ENCODE peak calls at places on chromosomes 16 and 17, in ten cellular contexts. One of them, this sample, is unnamed.

GRCh38 chr17:81290230-81290629 is 4.9 kb downstream of the SLC38A10 start:
- DNase-seq in mucosa of descending colon: no peak
- DNase-seq in fibroblast of pulmonary artery: no peak
- DNase-seq in colonic mucosa: no peak
- DNase-seq in endodermal cell: no peak
- DNase-seq in small intestine: no peak
- DNase-seq in tibial nerve: no peak
- DNase-seq in CD4-positive, CD25-positive, alpha-beta regulatory T cell: no peak
- DNase-seq in SJSA1: no peak
- DNase-seq in fibroblast of lung: no peak
- DNase-seq in this sample: no peak

GRCh38 chr16:55225972-55226542 is 97.9 kb upstream of the IRX6 start:
- DNase-seq in endodermal cell: no peak
- DNase-seq in mucosa of descending colon: no peak
- DNase-seq in tibial nerve: no peak
- DNase-seq in small intestine: no peak
- DNase-seq in fibroblast of pulmonary artery: no peak
- DNase-seq in colonic mucosa: no peak
- DNase-seq in fibroblast of lung: peak
- DNase-seq in CD4-positive, CD25-positive, alpha-beta regulatory T cell: no peak
- DNase-seq in SJSA1: no peak
- DNase-seq in this sample: no peak

GRCh38 chr17:44122825-44123355 is 551 bp downstream of the HDAC5 start:
- DNase-seq in colonic mucosa: no peak
- DNase-seq in small intestine: no peak
- DNase-seq in fibroblast of lung: no peak
- DNase-seq in endodermal cell: peak
- DNase-seq in SJSA1: peak
- DNase-seq in fibroblast of pulmonary artery: no peak
- DNase-seq in mucosa of descending colon: peak
- DNase-seq in tibial nerve: no peak
- DNase-seq in CD4-positive, CD25-positive, alpha-beta regulatory T cell: no peak
- DNase-seq in this sample: no peak

GRCh38 chr16:85923153-85924021 is 24.4 kb downstream of the IRF8 start:
- DNase-seq in tibial nerve: peak
- DNase-seq in CD4-positive, CD25-positive, alpha-beta regulatory T cell: no peak
- DNase-seq in fibroblast of pulmonary artery: peak
- DNase-seq in endodermal cell: no peak
- DNase-seq in small intestine: no peak
- DNase-seq in colonic mucosa: no peak
- DNase-seq in fibroblast of lung: peak
- DNase-seq in mucosa of descending colon: peak
- DNase-seq in SJSA1: no peak
- DNase-seq in this sample: peak

GRCh38 chr16:70682239-70683145 is 3.4 kb downstream of the MTSS2 start:
- DNase-seq in SJSA1: no peak
- DNase-seq in fibroblast of pulmonary artery: no peak
- DNase-seq in tibial nerve: no peak
- DNase-seq in CD4-positive, CD25-positive, alpha-beta regulatory T cell: no peak
- DNase-seq in small intestine: no peak
- DNase-seq in mucosa of descending colon: peak
- DNase-seq in endodermal cell: peak
- DNase-seq in colonic mucosa: no peak
- DNase-seq in fibroblast of lung: no peak
- DNase-seq in this sample: no peak

GRCh38 chr16:55329791-55330190 is 5.8 kb downstream of the IRX6 start:
- DNase-seq in SJSA1: no peak
- DNase-seq in small intestine: no peak
- DNase-seq in mucosa of descending colon: no peak
- DNase-seq in fibroblast of pulmonary artery: no peak
- DNase-seq in tibial nerve: no peak
- DNase-seq in colonic mucosa: no peak
- DNase-seq in CD4-positive, CD25-positive, alpha-beta regulatory T cell: no peak
- DNase-seq in fibroblast of lung: no peak
- DNase-seq in endodermal cell: no peak
- DNase-seq in this sample: no peak

GRCh38 chr17:41649923-41650519 is 25.6 kb upstream of the KRT17 start:
- DNase-seq in colonic mucosa: no peak
- DNase-seq in CD4-positive, CD25-positive, alpha-beta regulatory T cell: no peak
- DNase-seq in mucosa of descending colon: no peak
- DNase-seq in fibroblast of lung: no peak
- DNase-seq in fibroblast of pulmonary artery: no peak
- DNase-seq in tibial nerve: no peak
- DNase-seq in endodermal cell: peak
- DNase-seq in small intestine: no peak
- DNase-seq in SJSA1: no peak
- DNase-seq in this sample: no peak

GRCh38 chr16:70437582-70438324 is 1.1 kb downstream of the ST3GAL2 start:
- DNase-seq in endodermal cell: peak
- DNase-seq in tibial nerve: no peak
- DNase-seq in colonic mucosa: no peak
- DNase-seq in fibroblast of pulmonary artery: peak
- DNase-seq in SJSA1: peak
- DNase-seq in small intestine: no peak
- DNase-seq in fibroblast of lung: peak
- DNase-seq in mucosa of descending colon: no peak
- DNase-seq in CD4-positive, CD25-positive, alpha-beta regulatory T cell: no peak
- DNase-seq in this sample: no peak

GRCh38 chr16:15643453-15644305 is 725 bp upstream of the MARF1 start:
- DNase-seq in fibroblast of pulmonary artery: peak
- DNase-seq in small intestine: peak
- DNase-seq in endodermal cell: peak
- DNase-seq in tibial nerve: peak
- DNase-seq in SJSA1: no peak
- DNase-seq in CD4-positive, CD25-positive, alpha-beta regulatory T cell: no peak
- DNase-seq in fibroblast of lung: peak
- DNase-seq in colonic mucosa: peak
- DNase-seq in mucosa of descending colon: no peak
- DNase-seq in this sample: peak

GRCh38 chr16:31333686-31334649 is 21.0 kb upstream of the ITGAX start:
- DNase-seq in fibroblast of pulmonary artery: peak
- DNase-seq in fibroblast of lung: no peak
- DNase-seq in mucosa of descending colon: no peak
- DNase-seq in SJSA1: peak
- DNase-seq in colonic mucosa: no peak
- DNase-seq in small intestine: peak
- DNase-seq in CD4-positive, CD25-positive, alpha-beta regulatory T cell: peak
- DNase-seq in tibial nerve: no peak
- DNase-seq in endodermal cell: peak
- DNase-seq in this sample: no peak

GRCh38 chr16:66581246-66581952 is 2.1 kb downstream of the CMTM2 start:
- DNase-seq in endodermal cell: no peak
- DNase-seq in tibial nerve: no peak
- DNase-seq in fibroblast of pulmonary artery: no peak
- DNase-seq in fibroblast of lung: peak
- DNase-seq in colonic mucosa: no peak
- DNase-seq in small intestine: peak
- DNase-seq in SJSA1: no peak
- DNase-seq in CD4-positive, CD25-positive, alpha-beta regulatory T cell: no peak
- DNase-seq in mucosa of descending colon: no peak
- DNase-seq in this sample: no peak

GRCh38 chr16:50505115-50505514 is 43.1 kb upstream of the NKD1 start:
- DNase-seq in endodermal cell: peak
- DNase-seq in fibroblast of lung: no peak
- DNase-seq in mucosa of descending colon: no peak
- DNase-seq in fibroblast of pulmonary artery: no peak
- DNase-seq in CD4-positive, CD25-positive, alpha-beta regulatory T cell: no peak
- DNase-seq in colonic mucosa: no peak
- DNase-seq in SJSA1: no peak
- DNase-seq in small intestine: no peak
- DNase-seq in tibial nerve: no peak
- DNase-seq in this sample: no peak

GRCh38 chr17:47789611-47790520 is 31.7 kb downstream of the OSBPL7 start:
- DNase-seq in tibial nerve: peak
- DNase-seq in fibroblast of lung: peak
- DNase-seq in mucosa of descending colon: peak
- DNase-seq in colonic mucosa: peak
- DNase-seq in small intestine: peak
- DNase-seq in SJSA1: peak
- DNase-seq in endodermal cell: peak
- DNase-seq in CD4-positive, CD25-positive, alpha-beta regulatory T cell: peak
- DNase-seq in fibroblast of pulmonary artery: peak
- DNase-seq in this sample: no peak

GRCh38 chr16:57803413-57803990 is 1.2 kb upstream of the KIFC3 start:
- DNase-seq in endodermal cell: no peak
- DNase-seq in colonic mucosa: no peak
- DNase-seq in tibial nerve: no peak
- DNase-seq in mucosa of descending colon: peak
- DNase-seq in small intestine: no peak
- DNase-seq in fibroblast of lung: no peak
- DNase-seq in CD4-positive, CD25-positive, alpha-beta regulatory T cell: no peak
- DNase-seq in SJSA1: no peak
- DNase-seq in fibroblast of pulmonary artery: peak
- DNase-seq in this sample: no peak
- H3K4me3 ChIP-seq in endodermal cell: no peak
- H3K4me3 ChIP-seq in colonic mucosa: no peak
- H3K4me3 ChIP-seq in tibial nerve: no peak
- H3K4me3 ChIP-seq in mucosa of descending colon: no peak
- H3K4me3 ChIP-seq in small intestine: no peak
- H3K4me3 ChIP-seq in fibroblast of lung: no peak
- H3K4me3 ChIP-seq in CD4-positive, CD25-positive, alpha-beta regulatory T cell: no peak
- H3K4me3 ChIP-seq in SJSA1: no peak
- H3K4me3 ChIP-seq in fibroblast of pulmonary artery: no peak
- H3K4me3 ChIP-seq in this sample: no peak

GRCh38 chr17:39380144-39380543 is 21.3 kb downstream of the FBXL20 start:
- DNase-seq in tibial nerve: no peak
- DNase-seq in colonic mucosa: no peak
- DNase-seq in fibroblast of pulmonary artery: no peak
- DNase-seq in SJSA1: no peak
- DNase-seq in small intestine: no peak
- DNase-seq in fibroblast of lung: no peak
- DNase-seq in mucosa of descending colon: no peak
- DNase-seq in CD4-positive, CD25-positive, alpha-beta regulatory T cell: no peak
- DNase-seq in endodermal cell: no peak
- DNase-seq in this sample: no peak

DNA sequence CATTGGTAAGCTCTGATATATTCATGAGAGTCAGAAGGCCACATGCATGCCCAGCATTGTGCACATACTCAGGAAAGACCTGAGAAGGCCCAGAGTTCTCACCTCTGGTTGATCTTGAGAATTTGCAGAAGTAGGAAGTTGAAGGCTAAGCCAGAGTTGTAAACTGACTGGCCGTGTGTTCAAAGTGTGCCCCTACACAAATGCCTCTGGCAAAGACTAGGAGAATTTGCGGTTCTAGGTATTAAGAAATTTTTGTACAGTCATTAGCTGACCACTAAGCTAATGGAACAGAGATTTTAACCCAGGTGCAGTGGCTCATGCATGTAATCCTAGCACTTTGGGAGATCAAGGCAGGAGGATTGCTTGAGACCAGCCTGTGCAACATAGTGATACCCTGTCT is 25.0 kb downstream of the FBXL20 start:
- DNase-seq in endodermal cell: no peak
- DNase-seq in fibroblast of lung: no peak
- DNase-seq in mucosa of descending colon: no peak
- DNase-seq in fibroblast of pulmonary artery: no peak
- DNase-seq in SJSA1: no peak
- DNase-seq in colonic mucosa: no peak
- DNase-seq in CD4-positive, CD25-positive, alpha-beta regulatory T cell: no peak
- DNase-seq in tibial nerve: no peak
- DNase-seq in small intestine: no peak
- DNase-seq in this sample: no peak
- H3K4me3 ChIP-seq in endodermal cell: no peak
- H3K4me3 ChIP-seq in fibroblast of lung: no peak
- H3K4me3 ChIP-seq in mucosa of descending colon: no peak
- H3K4me3 ChIP-seq in fibroblast of pulmonary artery: no peak
- H3K4me3 ChIP-seq in SJSA1: no peak
- H3K4me3 ChIP-seq in colonic mucosa: no peak
- H3K4me3 ChIP-seq in CD4-positive, CD25-positive, alpha-beta regulatory T cell: no peak
- H3K4me3 ChIP-seq in tibial nerve: no peak
- H3K4me3 ChIP-seq in small intestine: no peak
- H3K4me3 ChIP-seq in this sample: no peak

DNA sequence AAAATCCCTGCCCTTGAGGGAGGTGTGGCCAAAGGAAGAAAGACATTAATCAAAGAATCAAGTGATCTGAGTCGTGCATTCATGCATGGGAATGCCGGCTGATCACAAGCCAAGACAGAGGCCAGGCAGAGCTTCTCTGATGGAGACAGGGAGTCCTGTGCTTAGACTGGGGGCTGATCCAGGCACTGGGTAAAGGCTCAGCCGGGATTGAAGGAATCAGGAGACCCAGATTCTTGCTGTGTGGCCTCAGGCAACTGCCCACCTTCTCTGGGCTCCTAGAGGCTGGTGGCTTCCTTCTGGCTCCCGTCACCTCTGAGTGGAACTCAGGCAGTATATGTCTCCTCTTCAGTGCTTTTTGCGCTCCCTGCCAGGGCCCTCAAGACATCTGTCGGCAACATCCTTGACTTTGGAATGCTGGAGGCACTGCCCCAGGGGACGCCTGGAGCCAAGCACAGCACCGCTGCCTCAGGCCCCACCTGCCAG is 17.7 kb downstream of the RAI1 start:
- DNase-seq in fibroblast of lung: peak
- DNase-seq in CD4-positive, CD25-positive, alpha-beta regulatory T cell: no peak
- DNase-seq in fibroblast of pulmonary artery: no peak
- DNase-seq in small intestine: no peak
- DNase-seq in tibial nerve: no peak
- DNase-seq in endodermal cell: peak
- DNase-seq in mucosa of descending colon: no peak
- DNase-seq in colonic mucosa: no peak
- DNase-seq in SJSA1: no peak
- DNase-seq in this sample: no peak
- H3K4me3 ChIP-seq in fibroblast of lung: no peak
- H3K4me3 ChIP-seq in CD4-positive, CD25-positive, alpha-beta regulatory T cell: no peak
- H3K4me3 ChIP-seq in fibroblast of pulmonary artery: no peak
- H3K4me3 ChIP-seq in small intestine: no peak
- H3K4me3 ChIP-seq in tibial nerve: no peak
- H3K4me3 ChIP-seq in endodermal cell: no peak
- H3K4me3 ChIP-seq in mucosa of descending colon: no peak
- H3K4me3 ChIP-seq in colonic mucosa: no peak
- H3K4me3 ChIP-seq in SJSA1: no peak
- H3K4me3 ChIP-seq in this sample: no peak

GRCh38 chr16:83954577-83955016 is 1.6 kb downstream of the OSGIN1 start:
- DNase-seq in mucosa of descending colon: no peak
- DNase-seq in CD4-positive, CD25-positive, alpha-beta regulatory T cell: no peak
- DNase-seq in colonic mucosa: peak
- DNase-seq in small intestine: peak
- DNase-seq in SJSA1: peak
- DNase-seq in endodermal cell: peak
- DNase-seq in tibial nerve: peak
- DNase-seq in fibroblast of lung: peak
- DNase-seq in fibroblast of pulmonary artery: peak
- DNase-seq in this sample: no peak
- H3K4me3 ChIP-seq in mucosa of descending colon: no peak
- H3K4me3 ChIP-seq in CD4-positive, CD25-positive, alpha-beta regulatory T cell: no peak
- H3K4me3 ChIP-seq in colonic mucosa: peak
- H3K4me3 ChIP-seq in small intestine: peak
- H3K4me3 ChIP-seq in SJSA1: no peak
- H3K4me3 ChIP-seq in endodermal cell: peak
- H3K4me3 ChIP-seq in tibial nerve: no peak
- H3K4me3 ChIP-seq in fibroblast of lung: peak
- H3K4me3 ChIP-seq in fibroblast of pulmonary artery: peak
- H3K4me3 ChIP-seq in this sample: peak